ENCODE peak calls at places on chromosome 5, in seven cellular contexts. K is IMR-90, M is neuronal stem cell, J is H1, A is mesenchymal stem cell, V is mesendoderm, H is trophoblast cell. F is an unnamed sample.

GRCh38 chr5:138903113-138903789 is 28.1 kb upstream of the LRRTM2 start:
- DNase-seq in K (peak), M (no peak), J (no peak), A (peak), V (no peak), H (peak), F (no peak)

GRCh38 chr5:28301676-28302075 is 1263.3 kb upstream of the CDH9 start:
- DNase-seq in K (peak), M (no peak), J (no peak), A (peak), V (peak), H (peak), F (no peak)

GRCh38 chr5:72860499-72860898 is 44.0 kb downstream of the TNPO1 start:
- DNase-seq in K (peak), M (no peak), J (no peak), A (peak), V (no peak), H (no peak), F (no peak)

GRCh38 chr5:10539685-10539998 is 24.2 kb upstream of the ANKRD33B start:
- DNase-seq in K (peak), M (no peak), J (no peak), A (peak), V (no peak), H (no peak), F (no peak)

GRCh38 chr5:120988970-120989369 is 524.9 kb downstream of the PRR16 start:
- DNase-seq in K (no peak), M (no peak), J (no peak), A (peak), V (peak), H (no peak), F (no peak)

GRCh38 chr5:104189031-104189430 is 626.4 kb upstream of the NUDT12 start:
- DNase-seq in K (peak), M (no peak), J (no peak), A (peak), V (no peak), H (no peak), F (no peak)

GRCh38 chr5:110957934-110958333 is 113.6 kb upstream of the TSLP start:
- DNase-seq in K (peak), M (no peak), J (no peak), A (no peak), V (no peak), H (no peak), F (no peak)

GRCh38 chr5:25399878-25400480 is 755.2 kb upstream of the CDH10 start:
- DNase-seq in K (no peak), M (no peak), J (no peak), A (no peak), V (no peak), H (no peak), F (no peak)

GRCh38 chr5:14821721-14822120 is 49.9 kb downstream of the ANKH start:
- DNase-seq in K (no peak), M (no peak), J (no peak), A (no peak), V (no peak), H (no peak), F (no peak)

GRCh38 chr5:65198777-65199120 is 283.0 kb downstream of the ADAMTS6 start:
- DNase-seq in K (peak), M (no peak), J (no peak), A (peak), V (peak), H (peak), F (no peak)

GRCh38 chr5:138900281-138900965 is 25.3 kb upstream of the LRRTM2 start:
- DNase-seq in K (peak), M (no peak), J (no peak), A (peak), V (no peak), H (peak), F (no peak)

GRCh38 chr5:121053055-121053985 is 589.2 kb downstream of the PRR16 start:
- DNase-seq in K (no peak), M (no peak), J (no peak), A (peak), V (no peak), H (peak), F (no peak)

GRCh38 chr5:97534166-97534565 is 351.1 kb upstream of the RIOK2 start:
- DNase-seq in K (peak), M (peak), J (no peak), A (peak), V (peak), H (peak), F (peak)

GRCh38 chr5:27325513-27325912 is 287.1 kb upstream of the CDH9 start:
- DNase-seq in K (peak), M (no peak), J (no peak), A (peak), V (no peak), H (no peak), F (no peak)

GRCh38 chr5:154916874-154917273 is 21.1 kb downstream of the GEMIN5 start:
- DNase-seq in K (no peak), M (no peak), J (no peak), A (no peak), V (no peak), H (no peak), F (no peak)

GRCh38 chr5:112419050-112419595 is at the start of gene EPB41L4A:
- DNase-seq in K (no peak), M (peak), J (no peak), A (peak), V (no peak), H (peak), F (no peak)

GRCh38 chr5:11174601-11175000 is 413.6 kb upstream of the DAP start:
- DNase-seq in K (no peak), M (no peak), J (no peak), A (no peak), V (no peak), H (peak), F (no peak)

GRCh38 chr5:141958113-141958512 is at the start of gene PCDH12:
- DNase-seq in K (peak), M (no peak), J (no peak), A (peak), V (peak), H (no peak), F (peak)

GRCh38 chr5:149581192-149581861 is at the start of gene ARHGEF37:
- DNase-seq in K (no peak), M (peak), J (no peak), A (peak), V (peak), H (peak), F (peak)

GRCh38 chr5:95862636-95863382 is 40.3 kb upstream of the GLRX start:
- DNase-seq in K (no peak), M (no peak), J (no peak), A (peak), V (no peak), H (peak), F (no peak)

GRCh38 chr5:30040483-30041116 is 1152.9 kb upstream of the CDH6 start:
- DNase-seq in K (peak), M (peak), J (peak), A (peak), V (peak), H (peak), F (peak)

GRCh38 chr5:164422400-164422799 is 917.0 kb downstream of the MAT2B start:
- DNase-seq in K (peak), M (peak), J (peak), A (peak), V (peak), H (no peak), F (peak)

GRCh38 chr5:149456597-149457392 is 77.7 kb upstream of the IL17B start:
- DNase-seq in K (no peak), M (no peak), J (no peak), A (peak), V (no peak), H (peak), F (no peak)

GRCh38 chr5:612498-613424 is 621 bp downstream of the CEP72 start:
- DNase-seq in K (no peak), M (peak), J (no peak), A (peak), V (peak), H (peak), F (no peak)

GRCh38 chr5:17087035-17087434 is 130.4 kb upstream of the BASP1 start:
- DNase-seq in K (peak), M (no peak), J (no peak), A (peak), V (no peak), H (peak), F (no peak)
- H2BK120ac ChIP-seq in K (no peak), M (no peak), J (no peak), A (no peak), V (no peak), H (no peak), F (no peak)

DNA sequence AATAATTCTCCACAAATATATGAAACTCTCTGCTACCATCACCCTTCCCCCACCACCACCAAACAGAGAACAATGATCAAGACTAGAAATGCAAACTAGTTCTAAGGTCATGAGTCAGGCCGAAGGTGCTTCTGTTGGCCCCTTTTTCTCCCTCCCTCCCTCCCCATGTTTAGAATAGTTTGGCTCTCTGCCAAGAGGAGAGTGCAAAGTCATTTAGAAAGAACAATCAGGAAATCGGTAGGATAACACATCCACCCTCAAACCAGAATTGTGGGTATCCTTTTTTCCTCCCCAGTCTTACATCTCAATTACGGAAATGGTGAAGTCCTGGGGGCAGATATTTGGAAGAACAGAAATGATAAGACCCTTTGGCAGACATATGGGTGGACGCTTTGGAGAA is 170.1 kb downstream of the SLF1 start:
- DNase-seq in K (no peak), M (no peak), J (peak), A (no peak), V (peak), H (no peak), F (no peak)
- H2BK120ac ChIP-seq in K (no peak), M (no peak), J (no peak), A (no peak), V (no peak), H (no peak), F (no peak)

GRCh38 chr5:126394211-126394828 is 28.9 kb upstream of the GRAMD2B start:
- DNase-seq in K (no peak), M (no peak), J (no peak), A (no peak), V (no peak), H (peak), F (no peak)

GRCh38 chr5:126398791-126399190 is 24.4 kb upstream of the GRAMD2B start:
- DNase-seq in K (peak), M (no peak), J (no peak), A (no peak), V (no peak), H (no peak), F (no peak)

GRCh38 chr5:126395627-126396026 is 27.6 kb upstream of the GRAMD2B start:
- DNase-seq in K (no peak), M (no peak), J (no peak), A (no peak), V (no peak), H (no peak), F (no peak)

GRCh38 chr5:126391386-126391785 is 31.8 kb upstream of the GRAMD2B start:
- DNase-seq in K (no peak), M (no peak), J (no peak), A (no peak), V (no peak), H (peak), F (no peak)

GRCh38 chr5:126395198-126395597 is 28.0 kb upstream of the GRAMD2B start:
- DNase-seq in K (peak), M (no peak), J (no peak), A (peak), V (peak), H (peak), F (no peak)
- H2BK120ac ChIP-seq in K (no peak), M (no peak), J (no peak), A (no peak), V (no peak), H (no peak), F (no peak)

GRCh38 chr5:117893211-117893610 is 1095.1 kb downstream of the DTWD2 start:
- DNase-seq in K (no peak), M (no peak), J (no peak), A (no peak), V (no peak), H (no peak), F (no peak)
- H2BK120ac ChIP-seq in K (peak), M (no peak), J (no peak), A (no peak), V (no peak), H (no peak), F (no peak)

F was measured in H9.